ENCODE peak calls at places on chromosomes 16 and 17, in eight cellular contexts. V, R, J, Z, K, G, X and L are unnamed samples.

GRCh38 chr17:74677558-74678466 is 34.9 kb downstream of the CD300LF start:
- DNase-seq in X (peak; percentile 55), Z (no peak), V (no peak), K (peak; percentile 46), R (peak; percentile 24), G (no peak), J (peak; percentile 70), L (peak; percentile 27)

GRCh38 chr17:79755591-79755990 is 22.4 kb upstream of the CBX2 start:
- DNase-seq in V (no peak), J (no peak), G (no peak), Z (peak; percentile 22), R (no peak), X (no peak), K (no peak), L (no peak)

GRCh38 chr17:4636474-4637100 is 4.9 kb downstream of the ALOX15 start:
- DNase-seq in K (no peak), G (no peak), X (no peak), R (no peak), Z (no peak), V (no peak), J (no peak), L (no peak)

GRCh38 chr16:76943936-76944335 is 247.1 kb upstream of the MON1B start:
- DNase-seq in K (no peak), R (no peak), Z (no peak), V (no peak), X (no peak), J (no peak), G (no peak), L (peak; percentile 9)

GRCh38 chr16:82758904-82759303 is 132.1 kb downstream of the CDH13 start:
- DNase-seq in R (no peak), K (no peak), Z (no peak), J (peak; percentile 59), X (no peak), V (no peak), G (no peak), L (no peak)

GRCh38 chr17:72381597-72382397 is 261.0 kb downstream of the SOX9 start:
- DNase-seq in K (peak; percentile 67), J (peak; percentile 89), Z (no peak), X (no peak), G (no peak), V (no peak), R (peak; percentile 60), L (no peak)

GRCh38 chr16:57667526-57668258 is 414 bp upstream of the ADGRG3 start:
- DNase-seq in R (no peak), J (peak; percentile 74), Z (peak; percentile 93), X (peak; percentile 34), V (no peak), G (no peak), K (peak; percentile 63), L (peak; percentile 52)

GRCh38 chr17:14746784-14747575 is 446.1 kb downstream of the HS3ST3B1 start:
- DNase-seq in G (no peak), R (no peak), Z (no peak), X (no peak), J (peak; percentile 27), K (no peak), V (no peak), L (peak; percentile 29)

GRCh38 chr17:60278237-60278636 is 113.7 kb downstream of the USP32 start:
- DNase-seq in X (no peak), J (no peak), G (no peak), R (no peak), Z (no peak), K (no peak), V (no peak), L (no peak)

GRCh38 chr17:57662021-57662420 is 83.1 kb downstream of the CCDC182 start:
- DNase-seq in K (no peak), J (no peak), G (peak; percentile 11), R (no peak), X (no peak), V (no peak), Z (no peak), L (no peak)

GRCh38 chr17:49334744-49335512 is 27.1 kb downstream of the ZNF652 start:
- DNase-seq in J (no peak), X (no peak), K (no peak), Z (no peak), G (no peak), V (no peak), R (no peak), L (no peak)

GRCh38 chr17:79282294-79282693 is 207.7 kb downstream of the ENGASE start:
- DNase-seq in G (no peak), J (no peak), X (no peak), R (no peak), Z (no peak), V (no peak), K (no peak), L (no peak)

GRCh38 chr17:77690271-77691161 is 268.0 kb upstream of the TNRC6C start:
- DNase-seq in J (peak; percentile 33), Z (peak; percentile 36), K (no peak), R (peak; percentile 77), V (no peak), G (no peak), X (no peak), L (no peak)

GRCh38 chr16:23903001-23903414 is 67.2 kb downstream of the PRKCB start:
- DNase-seq in Z (no peak), G (no peak), K (no peak), J (no peak), R (no peak), V (no peak), X (no peak), L (no peak)

GRCh38 chr17:41178341-41178740 is 320 bp upstream of the KRTAP4-2 start:
- DNase-seq in K (no peak), G (no peak), Z (no peak), V (no peak), X (no peak), J (no peak), R (no peak), L (peak; percentile 74)

GRCh38 chr17:62626719-62627218 is 701 bp upstream of the MRC2 start:
- DNase-seq in V (no peak), Z (no peak), J (no peak), G (peak; percentile 92), R (no peak), K (peak; percentile 90), X (peak; percentile 67), L (peak; percentile 95)

GRCh38 chr17:74550602-74551001 is 4.7 kb upstream of the CD300C start:
- DNase-seq in J (no peak), Z (no peak), R (no peak), V (no peak), K (no peak), G (no peak), X (no peak), L (no peak)

GRCh38 chr17:76716146-76716833 is 5.5 kb upstream of the MXRA7 start:
- DNase-seq in G (peak; percentile 77), J (no peak), K (no peak), R (no peak), Z (no peak), V (peak; percentile 15), X (peak; percentile 42), L (peak; percentile 100)

DNA sequence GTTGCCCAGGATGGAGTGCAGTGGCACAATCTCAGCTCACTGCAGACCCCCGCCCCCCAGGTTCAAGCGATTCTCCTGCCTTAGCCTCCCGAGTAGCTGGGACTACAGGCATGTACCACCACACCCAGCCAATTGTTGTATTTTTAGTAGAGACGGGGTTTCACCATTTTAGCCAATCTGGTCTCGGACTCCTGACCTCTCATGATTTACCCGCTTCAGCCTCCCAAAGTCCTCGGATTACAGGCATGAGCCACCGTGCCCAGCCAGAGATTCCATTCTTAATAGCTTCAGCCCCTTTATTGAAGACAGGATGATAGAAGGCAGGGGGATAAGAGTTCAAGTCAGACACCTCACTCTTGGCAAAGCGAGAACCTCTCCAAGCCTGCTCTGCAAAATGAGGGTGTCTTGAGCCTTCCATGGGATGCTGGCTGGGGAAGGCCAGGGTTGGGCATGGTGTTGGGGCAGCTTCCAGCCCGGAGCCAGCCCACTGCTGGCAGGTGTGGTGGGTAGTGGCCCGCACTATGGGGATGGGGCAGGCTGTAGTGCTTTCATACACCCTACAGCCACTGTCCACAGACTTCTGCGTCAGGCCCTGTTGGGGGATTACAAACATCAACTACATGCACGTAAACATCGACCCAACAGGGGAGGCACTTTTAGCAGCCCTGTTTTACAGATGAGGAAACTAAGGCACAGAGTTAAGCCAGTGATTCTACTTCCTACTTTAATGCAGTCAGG is 3.5 kb downstream of the CARHSP1 start:
- DNase-seq in X (no peak), R (no peak), Z (no peak), G (no peak), J (no peak), V (no peak), K (no peak), L (no peak)
- H3K4me3 ChIP-seq in X (peak overlapping the region; percentile 74), R (no peak overlapping the region), Z (no peak overlapping the region), G (no peak overlapping the region), J (peak overlapping the region; percentile 70), V (no peak overlapping the region), K (peak overlapping the region; percentile 100), L (no peak overlapping the region)

DNA sequence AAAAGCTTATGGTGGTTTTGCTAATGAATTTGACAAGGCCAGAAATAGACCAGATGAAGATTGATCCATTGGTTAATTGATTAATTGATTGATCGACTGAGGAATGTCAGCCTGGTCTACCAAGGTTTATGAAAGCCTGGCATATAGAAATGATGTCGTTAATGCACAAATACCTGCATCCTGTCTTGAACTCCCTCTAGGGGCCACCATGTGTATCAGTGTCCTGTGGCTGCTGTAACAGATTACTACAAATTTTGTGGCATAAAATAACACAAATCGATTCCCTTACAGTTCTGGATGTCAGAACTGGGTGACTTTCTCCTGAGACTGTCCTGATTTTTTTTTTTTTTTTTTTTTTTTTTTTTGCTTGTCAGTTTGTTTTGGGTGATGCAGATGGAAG is 553.2 kb downstream of the MAF start:
- DNase-seq in V (no peak), G (no peak), Z (no peak), K (peak; percentile 50), R (peak; percentile 35), X (no peak), J (no peak), L (no peak)
- TF ChIP-seq CTCF in V (peak; percentile 9), G (no peak), Z (peak; percentile 50), K (peak; percentile 79), R (peak; percentile 54), X (peak; percentile 63), J (peak; percentile 80), L (peak; percentile 13)

GRCh38 chr17:66549731-66550207 is 247.4 kb downstream of the PRKCA start:
- DNase-seq in X (no peak), V (no peak), Z (no peak), K (peak; percentile 89), J (peak; percentile 70), R (no peak), G (no peak), L (peak; percentile 73)
- H3K4me3 ChIP-seq in X (no peak overlapping the region), V (no peak overlapping the region), Z (no peak overlapping the region), K (no peak overlapping the region), J (no peak overlapping the region), R (no peak overlapping the region), G (no peak overlapping the region), L (no peak overlapping the region)

GRCh38 chr16:67413978-67414891 is 2.0 kb downstream of the ZDHHC1 start:
- DNase-seq in G (no peak), X (no peak), V (no peak), K (no peak), Z (no peak), J (no peak), R (no peak), L (no peak)

GRCh38 chr16:67419931-67420330 is 3.7 kb upstream of the ZDHHC1 start:
- DNase-seq in X (no peak), R (no peak), Z (no peak), J (no peak), G (no peak), K (peak; percentile 73), V (no peak), L (no peak)

GRCh38 chr16:67417333-67418061 is 1.2 kb upstream of the ZDHHC1 start:
- DNase-seq in V (no peak), K (no peak), J (no peak), Z (no peak), G (no peak), R (no peak), X (no peak), L (no peak)

GRCh38 chr16:67419502-67419901 is 3.2 kb upstream of the ZDHHC1 start:
- DNase-seq in X (no peak), J (no peak), R (no peak), K (no peak), V (no peak), G (no peak), Z (no peak), L (no peak)

GRCh38 chr16:67415872-67416793 is at the start of gene ZDHHC1:
- DNase-seq in V (peak; percentile 84), X (peak; percentile 76), Z (peak; percentile 76), J (peak; percentile 92), G (peak; percentile 87), K (peak; percentile 86), R (peak; percentile 55), L (peak; percentile 80)
- TF ChIP-seq CTCF in V (peak; percentile 47), X (peak; percentile 69), Z (peak; percentile 72), J (peak; percentile 68), G (peak; percentile 32), K (peak; percentile 25), R (peak; percentile 57), L (no peak)